ENCODE peak calls at places on chromosomes 5 and 9, in nine cellular contexts. B is uterus, L is HepG2, J is body of pancreas, S is sigmoid colon, V is upper lobe of left lung, Q is Peyer's patch, N is breast epithelium, R is spleen. M is an unnamed sample.

GRCh38 chr9:130765135-130766030 is 69.7 kb upstream of the ABL1 start:
- DNase-seq in B (no peak), L (no peak), J (no peak), S (no peak), V (no peak), Q (no peak), N (no peak), R (no peak), M (peak; percentile 66)

GRCh38 chr5:174314261-174314660 is 268.8 kb downstream of the NSG2 start:
- DNase-seq in B (no peak), L (no peak), J (no peak), S (no peak), V (peak; percentile 56), Q (peak; percentile 42), N (peak; percentile 36), R (peak; percentile 59), M (peak; percentile 34)

GRCh38 chr5:78795757-78796156 is 147.2 kb upstream of the LHFPL2 start:
- DNase-seq in B (no peak), L (peak; percentile 67), J (no peak), S (no peak), V (no peak), Q (no peak), N (no peak), R (no peak), M (no peak)

GRCh38 chr9:107243757-107244156 is 39.3 kb upstream of the RAD23B start:
- DNase-seq in B (no peak), L (peak; percentile 89), J (peak; percentile 92), S (no peak), V (no peak), Q (no peak), N (no peak), R (no peak), M (no peak)

GRCh38 chr5:180602481-180603075 is 11.3 kb upstream of the SCGB3A1 start:
- DNase-seq in B (no peak), L (no peak), J (no peak), S (peak; percentile 71), V (no peak), Q (peak; percentile 38), N (peak; percentile 40), R (no peak), M (no peak)

GRCh38 chr9:108083160-108083559 is 593.6 kb upstream of the KLF4 start:
- DNase-seq in B (no peak), L (no peak), J (no peak), S (no peak), V (no peak), Q (no peak), N (no peak), R (no peak), M (no peak)

GRCh38 chr5:169788168-169788567 is 151.1 kb downstream of the DOCK2 start:
- DNase-seq in B (no peak), L (no peak), J (no peak), S (no peak), V (no peak), Q (no peak), N (no peak), R (no peak), M (no peak)

GRCh38 chr5:162801235-162801634 is 636.2 kb upstream of the CCNG1 start:
- DNase-seq in B (no peak), L (no peak), J (no peak), S (no peak), V (no peak), Q (no peak), N (no peak), R (no peak), M (no peak)

GRCh38 chr5:92017786-92018185 is 634.7 kb upstream of the ARRDC3 start:
- DNase-seq in B (no peak), L (no peak), J (no peak), S (no peak), V (no peak), Q (no peak), N (no peak), R (no peak), M (no peak)

GRCh38 chr5:94779684-94780083 is 161.2 kb downstream of the SLF1 start:
- DNase-seq in B (no peak), L (no peak), J (no peak), S (no peak), V (no peak), Q (no peak), N (no peak), R (no peak), M (no peak)

GRCh38 chr5:14669975-14670374 is 5.5 kb downstream of the OTULIN start:
- DNase-seq in B (no peak), L (peak; percentile 31), J (no peak), S (no peak), V (no peak), Q (no peak), N (no peak), R (no peak), M (no peak)

GRCh38 chr5:91670565-91670964 is 287.4 kb upstream of the ARRDC3 start:
- DNase-seq in B (no peak), L (no peak), J (no peak), S (no peak), V (peak; percentile 12), Q (no peak), N (no peak), R (no peak), M (no peak)

GRCh38 chr9:4905135-4905490 is 80.0 kb upstream of the JAK2 start:
- DNase-seq in B (no peak), L (no peak), J (no peak), S (no peak), V (no peak), Q (no peak), N (no peak), R (no peak), M (no peak)

GRCh38 chr9:113562653-113563381 is 99.3 kb downstream of the RGS3 start:
- DNase-seq in B (no peak), L (no peak), J (no peak), S (peak; percentile 52), V (no peak), Q (no peak), N (peak; percentile 28), R (peak; percentile 59), M (no peak)

GRCh38 chr9:5714501-5715401 is 85.8 kb downstream of the RIC1 start:
- DNase-seq in B (no peak), L (peak; percentile 25), J (no peak), S (no peak), V (no peak), Q (no peak), N (no peak), R (no peak), M (no peak)

GRCh38 chr5:78569441-78569840 is 79.1 kb downstream of the LHFPL2 start:
- DNase-seq in B (peak; percentile 70), L (no peak), J (peak; percentile 75), S (peak; percentile 87), V (no peak), Q (no peak), N (peak; percentile 58), R (no peak), M (no peak)

GRCh38 chr9:15722888-15723287 is 170.0 kb downstream of the CCDC171 start:
- DNase-seq in B (no peak), L (no peak), J (no peak), S (no peak), V (no peak), Q (no peak), N (no peak), R (no peak), M (no peak)

GRCh38 chr5:32312682-32313523 is at the start of gene MTMR12:
- DNase-seq in B (peak; percentile 100), L (peak; percentile 98), J (peak; percentile 100), S (peak; percentile 100), V (peak; percentile 100), Q (peak; percentile 100), N (peak; percentile 99), R (peak; percentile 100), M (peak; percentile 99)

GRCh38 chr9:104339692-104340091 is 164.4 kb upstream of the OR13F1 start:
- DNase-seq in B (no peak), L (no peak), J (no peak), S (no peak), V (no peak), Q (no peak), N (no peak), R (no peak), M (no peak)

GRCh38 chr9:19114680-19115270 is 12.1 kb upstream of the HAUS6 start:
- DNase-seq in B (no peak), L (no peak), J (no peak), S (no peak), V (no peak), Q (no peak), N (no peak), R (no peak), M (no peak)

GRCh38 chr5:169581580-169582227 is 1.9 kb upstream of the SPDL1 start:
- DNase-seq in B (peak; percentile 65), L (peak; percentile 46), J (peak; percentile 72), S (peak; percentile 70), V (no peak), Q (no peak), N (no peak), R (no peak), M (peak; percentile 63)

GRCh38 chr5:73354406-73354805 is 94.2 kb downstream of the FOXD1 start:
- DNase-seq in B (no peak), L (no peak), J (no peak), S (no peak), V (no peak), Q (no peak), N (no peak), R (no peak), M (no peak)

GRCh38 chr9:136729144-136729543 is 13.6 kb downstream of the LCN10 start:
- DNase-seq in B (no peak), L (no peak), J (no peak), S (no peak), V (no peak), Q (no peak), N (no peak), R (no peak), M (no peak)
- TF ChIP-seq POLR2A in B (no peak), L (no peak), J (no peak), S (no peak), V (no peak), Q (no peak), N (no peak), R (no peak), M (no peak)

DNA sequence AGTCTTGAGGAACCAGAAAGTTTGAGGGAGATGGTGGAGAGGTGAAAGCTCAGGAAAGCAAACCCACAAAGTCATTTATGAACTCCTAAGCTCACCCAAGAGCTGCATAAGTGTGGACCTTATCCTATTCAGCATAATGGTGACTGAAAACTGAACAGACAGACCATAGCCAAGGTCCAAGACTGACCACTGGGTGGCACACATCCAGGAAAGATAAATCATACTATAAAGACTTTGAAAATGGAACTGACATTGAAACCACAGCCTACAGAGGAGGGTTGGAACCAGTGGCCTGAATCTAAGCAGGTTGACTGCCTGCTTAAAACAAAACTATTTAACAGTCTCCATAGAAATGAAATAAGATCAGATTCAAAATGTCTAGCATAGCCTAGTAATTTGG is 121.1 kb upstream of the RGS7BP start:
- DNase-seq in B (no peak), L (peak; percentile 12), J (no peak), S (no peak), V (no peak), Q (no peak), N (no peak), R (no peak), M (no peak)
- TF ChIP-seq CTCF in B (no peak), L (peak; percentile 57), J (no peak), S (no peak), V (no peak), Q (no peak), N (no peak), R (no peak), M (no peak)

GRCh38 chr9:128203024-128203841 is at the start of gene DNM1:
- DNase-seq in B (no peak), L (no peak), J (peak; percentile 55), S (no peak), V (peak; percentile 95), Q (peak; percentile 79), N (no peak), R (peak; percentile 93), M (no peak)
- TF ChIP-seq POLR2A in B (peak; percentile 45), L (no peak), J (no peak), S (no peak), V (no peak), Q (no peak), N (no peak), R (no peak), M (no peak)

GRCh38 chr5:42636425-42636824 is 120.2 kb upstream of the CCDC152 start:
- DNase-seq in B (no peak), L (peak; percentile 29), J (no peak), S (no peak), V (no peak), Q (no peak), N (no peak), R (no peak), M (no peak)
- TF ChIP-seq CTCF in B (no peak), L (peak; percentile 35), J (no peak), S (no peak), V (no peak), Q (no peak), N (no peak), R (no peak), M (no peak)